ENCODE peak calls at places on chromosomes 1 and 21, in eight cellular contexts. Y is activated T-cell treated with anti-CD3 and anti-CD28 coated beads, Interleukin-2, amount 50 U/mL, for 24 hours; D is MCF 10A; K is HEK293T; L is stimulated activated CD4-positive, alpha-beta T cell treated with anti-CD3 and anti-CD28 coated beads, Interleukin-2, amount 100 ng/mL, for 24 hours; T is activated T-helper 9 cell treated with anti-CD3 and anti-CD28 coated beads, Interleukin-2, amount 50 U/mL, for 16 hours; O is AG09309; Q is heart right ventricle. X is an unnamed sample.

GRCh38 chr1:25064465-25065238 is 134.6 kb upstream of the RUNX3 start:
- DNase-seq in O (no peak), D (no peak), L (no peak), Q (no peak), Y (no peak), K (no peak), T (no peak), X (no peak)

GRCh38 chr1:24150228-24151174 is 7.6 kb upstream of the IL22RA1 start:
- DNase-seq in T (peak), L (peak), Q (peak), Y (peak), K (peak), D (peak), O (peak), X (peak)

GRCh38 chr1:3133671-3134070 is 64.7 kb downstream of the PRDM16 start:
- DNase-seq in D (no peak), L (no peak), T (no peak), Y (no peak), O (no peak), K (no peak), Q (no peak), X (no peak)

GRCh38 chr21:8993284-8993942 is 1528.0 kb upstream of the TPTE start:
- DNase-seq in Y (no peak), O (no peak), T (no peak), D (no peak), K (no peak), L (no peak), Q (no peak), X (peak)

GRCh38 chr1:103108525-103109150 is 316 bp upstream of the COL11A1 start:
- DNase-seq in T (no peak), D (no peak), L (no peak), Y (no peak), Q (no peak), K (no peak), O (no peak), X (no peak)

GRCh38 chr1:229224308-229224707 is 46.6 kb upstream of the RAB4A start:
- DNase-seq in K (no peak), L (no peak), Q (no peak), D (peak), T (no peak), O (no peak), Y (no peak), X (no peak)

GRCh38 chr1:2633936-2634491 is 1.2 kb upstream of the MMEL1 start:
- DNase-seq in Y (no peak), T (no peak), D (no peak), O (no peak), Q (no peak), L (no peak), K (no peak), X (no peak)

GRCh38 chr1:151972533-151973270 is 21.0 kb downstream of the S100A10 start:
- DNase-seq in Y (no peak), L (peak), O (no peak), K (peak), Q (no peak), D (peak), T (no peak), X (peak)

GRCh38 chr1:56917356-56917755 is 48.5 kb downstream of the C8B start:
- DNase-seq in O (no peak), D (no peak), K (no peak), T (no peak), Y (no peak), Q (no peak), L (no peak), X (no peak)

GRCh38 chr1:53763461-53763860 is 24.5 kb upstream of the GLIS1 start:
- DNase-seq in Y (no peak), T (no peak), Q (no peak), D (no peak), K (no peak), O (no peak), L (no peak), X (no peak)

GRCh38 chr1:110636149-110636935 is 30.2 kb upstream of the KCNA2 start:
- DNase-seq in Q (no peak), Y (no peak), T (no peak), L (no peak), O (no peak), K (no peak), D (no peak), X (no peak)

GRCh38 chr21:41210405-41211040 is 42.6 kb downstream of the BACE2 start:
- DNase-seq in Q (no peak), Y (no peak), K (no peak), T (no peak), D (no peak), L (no peak), O (no peak), X (no peak)

GRCh38 chr21:27406297-27407009 is 439.6 kb upstream of the ADAMTS5 start:
- DNase-seq in Y (no peak), K (no peak), D (no peak), O (peak), L (no peak), Q (no peak), T (no peak), X (no peak)

GRCh38 chr1:151156515-151156819 is at the start of gene TNFAIP8L2:
- DNase-seq in T (peak), K (no peak), D (no peak), Q (no peak), Y (peak), O (no peak), L (peak), X (peak)

GRCh38 chr1:117735045-117735992 is 129.5 kb downstream of the TENT5C start:
- DNase-seq in O (no peak), Q (peak), L (peak), Y (no peak), D (peak), T (no peak), K (no peak), X (peak)

GRCh38 chr1:162690672-162691434 is 58.6 kb downstream of the DDR2 start:
- DNase-seq in Y (no peak), O (peak), Q (peak), D (peak), L (no peak), T (no peak), K (no peak), X (peak)

GRCh38 chr1:98706173-98706848 is 44.8 kb downstream of the SNX7 start:
- DNase-seq in D (no peak), L (no peak), T (no peak), K (no peak), Q (no peak), O (no peak), Y (no peak), X (no peak)

GRCh38 chr1:15249032-15249601 is 2.1 kb downstream of the FHAD1 start:
- DNase-seq in O (no peak), T (peak), K (no peak), L (peak), D (no peak), Q (no peak), Y (peak), X (no peak)

GRCh38 chr21:43692949-43693348 is 26.0 kb upstream of the PDXK start:
- DNase-seq in Y (no peak), Q (no peak), L (no peak), D (no peak), K (no peak), T (no peak), O (no peak), X (no peak)

GRCh38 chr1:74399249-74399648 is 113.2 kb downstream of the LRRC53 start:
- DNase-seq in K (no peak), L (no peak), T (no peak), Q (no peak), D (no peak), O (no peak), Y (no peak), X (no peak)

GRCh38 chr1:74317663-74318062 is 82.5 kb downstream of the TNNI3K start:
- DNase-seq in L (no peak), T (no peak), Q (no peak), O (no peak), K (no peak), Y (no peak), D (no peak), X (no peak)

GRCh38 chr1:63980706-63981407 is 207.0 kb downstream of the ROR1 start:
- DNase-seq in T (no peak), Q (no peak), Y (no peak), L (no peak), K (no peak), O (no peak), D (peak), X (no peak)

GRCh38 chr1:64133036-64133435 is 70.4 kb upstream of the UBE2U start:
- DNase-seq in Y (no peak), O (peak), Q (no peak), K (no peak), D (peak), T (no peak), L (no peak), X (no peak)

GRCh38 chr1:246961939-246962373 is 30.2 kb upstream of the AHCTF1 start:
- DNase-seq in K (no peak), D (no peak), O (peak), T (no peak), L (no peak), Y (no peak), Q (no peak), X (no peak)

GRCh38 chr1:117846674-117847425 is 82.6 kb downstream of the GDAP2 start:
- DNase-seq in O (no peak), L (no peak), T (no peak), Y (no peak), D (no peak), Q (no peak), K (no peak), X (no peak)

GRCh38 chr21:45019887-45020537 is 54.4 kb upstream of the ADARB1 start:
- DNase-seq in Y (peak), O (no peak), T (no peak), Q (no peak), K (no peak), D (no peak), L (no peak), X (no peak)